ENCODE peak calls at places on chromosomes 3 and 15, in eight cellular contexts. One of them, this sample, is unnamed.

GRCh38 chr15:70245932-70246622 is 148.4 kb upstream of the TLE3 start:
- DNase-seq in nephron progenitor cell: no peak
- DNase-seq in body of pancreas: no peak
- DNase-seq in activated naive CD8-positive, alpha-beta T cell treated with anti-CD3 and anti-CD28 coated beads, Interleukin-2, amount 50 U/mL, for 24 hours: no peak
- DNase-seq in mesothelial cell of epicardium: no peak
- DNase-seq in HuH-7: no peak
- DNase-seq in non-pigmented ciliary epithelial cell: no peak
- DNase-seq in occipital lobe: no peak
- DNase-seq in this sample: no peak

GRCh38 chr15:48806151-48806550 is 4.7 kb downstream of the CEP152 start:
- DNase-seq in nephron progenitor cell: peak; percentile 23
- DNase-seq in body of pancreas: no peak
- DNase-seq in activated naive CD8-positive, alpha-beta T cell treated with anti-CD3 and anti-CD28 coated beads, Interleukin-2, amount 50 U/mL, for 24 hours: no peak
- DNase-seq in mesothelial cell of epicardium: no peak
- DNase-seq in HuH-7: no peak
- DNase-seq in non-pigmented ciliary epithelial cell: no peak
- DNase-seq in occipital lobe: no peak
- DNase-seq in this sample: peak; percentile 15

GRCh38 chr15:80780416-80781221 is 1.4 kb downstream of the CEMIP start:
- DNase-seq in nephron progenitor cell: peak; percentile 95
- DNase-seq in body of pancreas: peak; percentile 29
- DNase-seq in activated naive CD8-positive, alpha-beta T cell treated with anti-CD3 and anti-CD28 coated beads, Interleukin-2, amount 50 U/mL, for 24 hours: peak; percentile 27
- DNase-seq in mesothelial cell of epicardium: peak; percentile 78
- DNase-seq in HuH-7: peak; percentile 39
- DNase-seq in non-pigmented ciliary epithelial cell: no peak
- DNase-seq in occipital lobe: no peak
- DNase-seq in this sample: peak; percentile 71

GRCh38 chr15:28184166-28184565 is 85.1 kb upstream of the OCA2 start:
- DNase-seq in nephron progenitor cell: no peak
- DNase-seq in body of pancreas: no peak
- DNase-seq in activated naive CD8-positive, alpha-beta T cell treated with anti-CD3 and anti-CD28 coated beads, Interleukin-2, amount 50 U/mL, for 24 hours: no peak
- DNase-seq in mesothelial cell of epicardium: no peak
- DNase-seq in HuH-7: no peak
- DNase-seq in non-pigmented ciliary epithelial cell: no peak
- DNase-seq in occipital lobe: no peak
- DNase-seq in this sample: no peak

GRCh38 chr3:43862992-43863805 is 172.5 kb downstream of the ABHD5 start:
- DNase-seq in nephron progenitor cell: no peak
- DNase-seq in body of pancreas: no peak
- DNase-seq in activated naive CD8-positive, alpha-beta T cell treated with anti-CD3 and anti-CD28 coated beads, Interleukin-2, amount 50 U/mL, for 24 hours: no peak
- DNase-seq in mesothelial cell of epicardium: no peak
- DNase-seq in HuH-7: no peak
- DNase-seq in non-pigmented ciliary epithelial cell: no peak
- DNase-seq in occipital lobe: no peak
- DNase-seq in this sample: no peak

GRCh38 chr15:42313463-42313862 is 40.2 kb upstream of the TMEM87A start:
- DNase-seq in nephron progenitor cell: no peak
- DNase-seq in body of pancreas: no peak
- DNase-seq in activated naive CD8-positive, alpha-beta T cell treated with anti-CD3 and anti-CD28 coated beads, Interleukin-2, amount 50 U/mL, for 24 hours: no peak
- DNase-seq in mesothelial cell of epicardium: no peak
- DNase-seq in HuH-7: peak; percentile 15
- DNase-seq in non-pigmented ciliary epithelial cell: no peak
- DNase-seq in occipital lobe: no peak
- DNase-seq in this sample: no peak

GRCh38 chr3:172280406-172281051 is 167.7 kb downstream of the GHSR start:
- DNase-seq in nephron progenitor cell: no peak
- DNase-seq in body of pancreas: no peak
- DNase-seq in activated naive CD8-positive, alpha-beta T cell treated with anti-CD3 and anti-CD28 coated beads, Interleukin-2, amount 50 U/mL, for 24 hours: no peak
- DNase-seq in mesothelial cell of epicardium: no peak
- DNase-seq in HuH-7: no peak
- DNase-seq in non-pigmented ciliary epithelial cell: peak; percentile 79
- DNase-seq in occipital lobe: no peak
- DNase-seq in this sample: peak; percentile 11

GRCh38 chr3:44877333-44877732 is 2.9 kb downstream of the TGM4 start:
- DNase-seq in nephron progenitor cell: no peak
- DNase-seq in body of pancreas: no peak
- DNase-seq in activated naive CD8-positive, alpha-beta T cell treated with anti-CD3 and anti-CD28 coated beads, Interleukin-2, amount 50 U/mL, for 24 hours: no peak
- DNase-seq in mesothelial cell of epicardium: no peak
- DNase-seq in HuH-7: no peak
- DNase-seq in non-pigmented ciliary epithelial cell: no peak
- DNase-seq in occipital lobe: no peak
- DNase-seq in this sample: no peak

GRCh38 chr3:119604878-119605277 is 7.2 kb downstream of the PLA1A start:
- DNase-seq in nephron progenitor cell: no peak
- DNase-seq in body of pancreas: no peak
- DNase-seq in activated naive CD8-positive, alpha-beta T cell treated with anti-CD3 and anti-CD28 coated beads, Interleukin-2, amount 50 U/mL, for 24 hours: no peak
- DNase-seq in mesothelial cell of epicardium: no peak
- DNase-seq in HuH-7: no peak
- DNase-seq in non-pigmented ciliary epithelial cell: peak; percentile 31
- DNase-seq in occipital lobe: no peak
- DNase-seq in this sample: peak; percentile 48

GRCh38 chr15:75348563-75349350 is 1.9 kb downstream of the NEIL1 start:
- DNase-seq in nephron progenitor cell: peak; percentile 38
- DNase-seq in body of pancreas: peak; percentile 45
- DNase-seq in activated naive CD8-positive, alpha-beta T cell treated with anti-CD3 and anti-CD28 coated beads, Interleukin-2, amount 50 U/mL, for 24 hours: no peak
- DNase-seq in mesothelial cell of epicardium: no peak
- DNase-seq in HuH-7: no peak
- DNase-seq in non-pigmented ciliary epithelial cell: no peak
- DNase-seq in occipital lobe: no peak
- DNase-seq in this sample: no peak

GRCh38 chr3:63753567-63753966 is 65.5 kb upstream of the C3orf49 start:
- DNase-seq in nephron progenitor cell: peak; percentile 19
- DNase-seq in body of pancreas: no peak
- DNase-seq in activated naive CD8-positive, alpha-beta T cell treated with anti-CD3 and anti-CD28 coated beads, Interleukin-2, amount 50 U/mL, for 24 hours: no peak
- DNase-seq in mesothelial cell of epicardium: no peak
- DNase-seq in HuH-7: peak; percentile 4
- DNase-seq in non-pigmented ciliary epithelial cell: no peak
- DNase-seq in occipital lobe: no peak
- DNase-seq in this sample: peak; percentile 24

GRCh38 chr3:71083726-71084131 is 499.8 kb downstream of the FOXP1 start:
- DNase-seq in nephron progenitor cell: no peak
- DNase-seq in body of pancreas: no peak
- DNase-seq in activated naive CD8-positive, alpha-beta T cell treated with anti-CD3 and anti-CD28 coated beads, Interleukin-2, amount 50 U/mL, for 24 hours: peak; percentile 57
- DNase-seq in mesothelial cell of epicardium: no peak
- DNase-seq in HuH-7: no peak
- DNase-seq in non-pigmented ciliary epithelial cell: no peak
- DNase-seq in occipital lobe: no peak
- DNase-seq in this sample: no peak

GRCh38 chr3:143597774-143598652 is 250.3 kb downstream of the SLC9A9 start:
- DNase-seq in nephron progenitor cell: no peak
- DNase-seq in body of pancreas: no peak
- DNase-seq in activated naive CD8-positive, alpha-beta T cell treated with anti-CD3 and anti-CD28 coated beads, Interleukin-2, amount 50 U/mL, for 24 hours: no peak
- DNase-seq in mesothelial cell of epicardium: no peak
- DNase-seq in HuH-7: no peak
- DNase-seq in non-pigmented ciliary epithelial cell: no peak
- DNase-seq in occipital lobe: no peak
- DNase-seq in this sample: peak; percentile 33

GRCh38 chr3:31461441-31461840 is 71.3 kb upstream of the STT3B start:
- DNase-seq in nephron progenitor cell: no peak
- DNase-seq in body of pancreas: no peak
- DNase-seq in activated naive CD8-positive, alpha-beta T cell treated with anti-CD3 and anti-CD28 coated beads, Interleukin-2, amount 50 U/mL, for 24 hours: no peak
- DNase-seq in mesothelial cell of epicardium: no peak
- DNase-seq in HuH-7: no peak
- DNase-seq in non-pigmented ciliary epithelial cell: no peak
- DNase-seq in occipital lobe: no peak
- DNase-seq in this sample: no peak

GRCh38 chr3:128486157-128486691 is 6.8 kb downstream of the GATA2 start:
- DNase-seq in nephron progenitor cell: no peak
- DNase-seq in body of pancreas: no peak
- DNase-seq in activated naive CD8-positive, alpha-beta T cell treated with anti-CD3 and anti-CD28 coated beads, Interleukin-2, amount 50 U/mL, for 24 hours: no peak
- DNase-seq in mesothelial cell of epicardium: no peak
- DNase-seq in HuH-7: no peak
- DNase-seq in non-pigmented ciliary epithelial cell: no peak
- DNase-seq in occipital lobe: no peak
- DNase-seq in this sample: peak; percentile 33

GRCh38 chr3:141313091-141313683 is 55.1 kb upstream of the ZBTB38 start:
- DNase-seq in nephron progenitor cell: no peak
- DNase-seq in body of pancreas: no peak
- DNase-seq in activated naive CD8-positive, alpha-beta T cell treated with anti-CD3 and anti-CD28 coated beads, Interleukin-2, amount 50 U/mL, for 24 hours: no peak
- DNase-seq in mesothelial cell of epicardium: no peak
- DNase-seq in HuH-7: no peak
- DNase-seq in non-pigmented ciliary epithelial cell: no peak
- DNase-seq in occipital lobe: no peak
- DNase-seq in this sample: no peak

GRCh38 chr15:99073008-99073714 is 31.7 kb upstream of the SYNM start:
- DNase-seq in nephron progenitor cell: no peak
- DNase-seq in body of pancreas: no peak
- DNase-seq in activated naive CD8-positive, alpha-beta T cell treated with anti-CD3 and anti-CD28 coated beads, Interleukin-2, amount 50 U/mL, for 24 hours: no peak
- DNase-seq in mesothelial cell of epicardium: no peak
- DNase-seq in HuH-7: no peak
- DNase-seq in non-pigmented ciliary epithelial cell: no peak
- DNase-seq in occipital lobe: no peak
- DNase-seq in this sample: no peak

GRCh38 chr3:47605646-47606045 is 27.0 kb upstream of the CSPG5 start:
- DNase-seq in nephron progenitor cell: no peak
- DNase-seq in body of pancreas: no peak
- DNase-seq in activated naive CD8-positive, alpha-beta T cell treated with anti-CD3 and anti-CD28 coated beads, Interleukin-2, amount 50 U/mL, for 24 hours: no peak
- DNase-seq in mesothelial cell of epicardium: no peak
- DNase-seq in HuH-7: no peak
- DNase-seq in non-pigmented ciliary epithelial cell: peak; percentile 55
- DNase-seq in occipital lobe: no peak
- DNase-seq in this sample: peak; percentile 66

GRCh38 chr3:150168694-150169093 is 198.0 kb upstream of the PFN2 start:
- DNase-seq in nephron progenitor cell: no peak
- DNase-seq in body of pancreas: peak; percentile 58
- DNase-seq in activated naive CD8-positive, alpha-beta T cell treated with anti-CD3 and anti-CD28 coated beads, Interleukin-2, amount 50 U/mL, for 24 hours: no peak
- DNase-seq in mesothelial cell of epicardium: no peak
- DNase-seq in HuH-7: no peak
- DNase-seq in non-pigmented ciliary epithelial cell: no peak
- DNase-seq in occipital lobe: no peak
- DNase-seq in this sample: no peak

GRCh38 chr15:31856581-31856980 is 173.7 kb upstream of the CHRNA7 start:
- DNase-seq in nephron progenitor cell: no peak
- DNase-seq in body of pancreas: no peak
- DNase-seq in activated naive CD8-positive, alpha-beta T cell treated with anti-CD3 and anti-CD28 coated beads, Interleukin-2, amount 50 U/mL, for 24 hours: no peak
- DNase-seq in mesothelial cell of epicardium: no peak
- DNase-seq in HuH-7: no peak
- DNase-seq in non-pigmented ciliary epithelial cell: no peak
- DNase-seq in occipital lobe: no peak
- DNase-seq in this sample: no peak

GRCh38 chr3:100973594-100973993 is 19.6 kb downstream of the ABI3BP start:
- DNase-seq in nephron progenitor cell: no peak
- DNase-seq in body of pancreas: no peak
- DNase-seq in activated naive CD8-positive, alpha-beta T cell treated with anti-CD3 and anti-CD28 coated beads, Interleukin-2, amount 50 U/mL, for 24 hours: no peak
- DNase-seq in mesothelial cell of epicardium: no peak
- DNase-seq in HuH-7: no peak
- DNase-seq in non-pigmented ciliary epithelial cell: no peak
- DNase-seq in occipital lobe: no peak
- DNase-seq in this sample: no peak

GRCh38 chr3:48919215-48920138 is 835 bp downstream of the ARIH2 start:
- DNase-seq in nephron progenitor cell: peak; percentile 16
- DNase-seq in body of pancreas: peak; percentile 24
- DNase-seq in activated naive CD8-positive, alpha-beta T cell treated with anti-CD3 and anti-CD28 coated beads, Interleukin-2, amount 50 U/mL, for 24 hours: peak; percentile 57
- DNase-seq in mesothelial cell of epicardium: no peak
- DNase-seq in HuH-7: peak; percentile 76
- DNase-seq in non-pigmented ciliary epithelial cell: no peak
- DNase-seq in occipital lobe: peak; percentile 59
- DNase-seq in this sample: peak; percentile 78

GRCh38 chr3:131899021-131899420 is 135.8 kb downstream of the CPNE4 start:
- DNase-seq in nephron progenitor cell: no peak
- DNase-seq in body of pancreas: no peak
- DNase-seq in activated naive CD8-positive, alpha-beta T cell treated with anti-CD3 and anti-CD28 coated beads, Interleukin-2, amount 50 U/mL, for 24 hours: no peak
- DNase-seq in mesothelial cell of epicardium: no peak
- DNase-seq in HuH-7: no peak
- DNase-seq in non-pigmented ciliary epithelial cell: no peak
- DNase-seq in occipital lobe: no peak
- DNase-seq in this sample: no peak

GRCh38 chr3:134792700-134793099 is 2.4 kb upstream of the EPHB1 start:
- DNase-seq in nephron progenitor cell: no peak
- DNase-seq in body of pancreas: no peak
- DNase-seq in activated naive CD8-positive, alpha-beta T cell treated with anti-CD3 and anti-CD28 coated beads, Interleukin-2, amount 50 U/mL, for 24 hours: no peak
- DNase-seq in mesothelial cell of epicardium: no peak
- DNase-seq in HuH-7: no peak
- DNase-seq in non-pigmented ciliary epithelial cell: no peak
- DNase-seq in occipital lobe: no peak
- DNase-seq in this sample: no peak

GRCh38 chr3:73580343-73580742 is 44.4 kb downstream of the PDZRN3 start:
- DNase-seq in nephron progenitor cell: no peak
- DNase-seq in body of pancreas: no peak
- DNase-seq in activated naive CD8-positive, alpha-beta T cell treated with anti-CD3 and anti-CD28 coated beads, Interleukin-2, amount 50 U/mL, for 24 hours: no peak
- DNase-seq in mesothelial cell of epicardium: no peak
- DNase-seq in HuH-7: no peak
- DNase-seq in non-pigmented ciliary epithelial cell: no peak
- DNase-seq in occipital lobe: no peak
- DNase-seq in this sample: no peak